ENCODE peak calls at places on chromosome 13, in four cellular contexts. One of them, this sample, is unnamed.

GRCh38 chr13:44972956-44973581 is 16.2 kb downstream of the NUFIP1 start:
- DNase-seq in A549: peak
- DNase-seq in K562: peak
- DNase-seq in GM12878: no peak
- DNase-seq in this sample: peak

GRCh38 chr13:74444877-74445479 is 310.8 kb upstream of the KLF12 start:
- DNase-seq in A549: no peak
- DNase-seq in K562: no peak
- DNase-seq in GM12878: no peak
- DNase-seq in this sample: no peak

GRCh38 chr13:76048675-76049396 is 412.7 kb downstream of the LMO7 start:
- DNase-seq in A549: no peak
- DNase-seq in K562: no peak
- DNase-seq in GM12878: no peak
- DNase-seq in this sample: no peak

GRCh38 chr13:34257980-34258379 is 440.0 kb downstream of the RFC3 start:
- DNase-seq in A549: no peak
- DNase-seq in K562: no peak
- DNase-seq in GM12878: no peak
- DNase-seq in this sample: no peak

GRCh38 chr13:104750377-104750776 is 1684.2 kb upstream of the SLC10A2 start:
- DNase-seq in A549: no peak
- DNase-seq in K562: no peak
- DNase-seq in GM12878: no peak
- DNase-seq in this sample: no peak

GRCh38 chr13:91813255-91813654 is 414.8 kb downstream of the GPC5 start:
- DNase-seq in A549: no peak
- DNase-seq in K562: peak
- DNase-seq in GM12878: no peak
- DNase-seq in this sample: no peak

GRCh38 chr13:85970727-85971126 is 171.5 kb upstream of the SLITRK6 start:
- DNase-seq in A549: no peak
- DNase-seq in K562: no peak
- DNase-seq in GM12878: no peak
- DNase-seq in this sample: no peak

GRCh38 chr13:51453959-51454703 is 1.3 kb upstream of the INTS6 start:
- DNase-seq in A549: peak
- DNase-seq in K562: peak
- DNase-seq in GM12878: no peak
- DNase-seq in this sample: no peak

GRCh38 chr13:29490561-29490960 is 104.9 kb downstream of the SLC7A1 start:
- DNase-seq in A549: no peak
- DNase-seq in K562: no peak
- DNase-seq in GM12878: no peak
- DNase-seq in this sample: no peak

GRCh38 chr13:68439821-68440220 is 1209.7 kb upstream of the PCDH9 start:
- DNase-seq in A549: peak
- DNase-seq in K562: no peak
- DNase-seq in GM12878: no peak
- DNase-seq in this sample: no peak

GRCh38 chr13:83232626-83233025 is 649.6 kb downstream of the SLITRK1 start:
- DNase-seq in A549: no peak
- DNase-seq in K562: no peak
- DNase-seq in GM12878: no peak
- DNase-seq in this sample: no peak

GRCh38 chr13:50052478-50052877 is 37.2 kb downstream of the KCNRG start:
- DNase-seq in A549: no peak
- DNase-seq in K562: no peak
- DNase-seq in GM12878: no peak
- DNase-seq in this sample: no peak

GRCh38 chr13:45492538-45492937 is 27.8 kb downstream of the COG3 start:
- DNase-seq in A549: no peak
- DNase-seq in K562: no peak
- DNase-seq in GM12878: no peak
- DNase-seq in this sample: no peak

GRCh38 chr13:21674271-21675009 is 3.6 kb downstream of the FGF9 start:
- DNase-seq in A549: no peak
- DNase-seq in K562: peak
- DNase-seq in GM12878: no peak
- DNase-seq in this sample: no peak

DNA sequence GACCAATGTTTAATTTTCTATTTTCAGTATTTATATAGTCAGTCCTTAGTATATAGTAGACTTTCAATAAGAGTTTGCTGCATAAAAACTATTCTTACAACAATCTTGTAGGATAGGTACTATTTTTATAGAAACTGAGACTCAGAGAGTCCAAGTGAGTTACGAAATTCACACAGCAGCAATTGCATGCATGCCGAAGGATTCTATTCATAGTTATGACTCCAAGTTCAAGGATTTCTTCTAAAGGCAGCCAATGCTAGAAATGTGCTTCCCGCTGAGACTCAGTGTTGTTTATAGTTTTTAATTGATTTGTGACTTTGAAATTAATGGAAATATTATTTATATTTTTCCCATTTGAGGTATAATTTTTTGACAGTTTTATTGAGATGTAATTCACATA is 62.7 kb upstream of the CSNK1A1L start:
- DNase-seq in A549: no peak
- DNase-seq in K562: no peak
- DNase-seq in GM12878: no peak
- DNase-seq in this sample: no peak
- TF ChIP-seq POLR2AphosphoS2 in A549: no peak
- TF ChIP-seq POLR2AphosphoS2 in K562: no peak
- TF ChIP-seq POLR2AphosphoS2 in GM12878: no peak
- TF ChIP-seq POLR2AphosphoS2 in this sample: no peak

DNA sequence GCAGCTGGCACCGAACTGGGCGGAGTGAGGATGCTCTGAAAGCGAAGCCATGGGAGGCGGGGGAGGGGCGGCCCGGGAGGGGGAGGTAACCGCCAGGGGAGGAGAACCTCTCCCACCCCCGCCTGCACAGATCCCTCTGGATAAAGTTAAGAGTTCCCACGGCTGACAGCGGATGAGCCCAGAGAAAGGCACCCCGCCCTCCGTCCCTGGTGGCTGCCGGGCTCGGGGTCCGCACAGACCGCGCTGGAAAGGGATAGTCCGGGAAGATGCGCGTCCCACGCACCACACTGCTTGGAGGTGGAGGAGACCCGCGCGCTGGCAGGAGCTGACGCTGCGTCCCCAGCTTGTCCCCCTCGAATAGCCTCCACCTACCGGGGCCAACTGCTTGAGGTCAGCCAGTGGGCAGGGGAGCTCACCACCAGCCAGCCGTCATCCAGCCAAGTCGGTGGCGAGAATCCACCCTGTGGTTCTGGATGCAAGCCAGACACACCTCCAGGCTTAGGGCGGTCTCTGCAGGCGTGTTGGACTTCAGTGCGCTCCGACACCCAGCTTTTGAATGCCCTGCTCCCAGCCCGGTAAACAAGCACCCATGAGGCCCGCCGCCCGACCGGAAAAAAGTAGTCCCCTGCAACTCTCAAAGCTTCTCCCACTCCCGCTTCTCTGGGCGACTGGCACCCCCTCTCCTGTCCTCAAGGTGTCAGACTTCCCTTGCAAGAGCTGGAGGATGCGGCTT is at the start of gene TRPC4:
- DNase-seq in A549: peak
- DNase-seq in K562: peak
- DNase-seq in GM12878: no peak
- DNase-seq in this sample: peak
- TF ChIP-seq JUNB in A549: no peak
- TF ChIP-seq JUNB in K562: no peak
- TF ChIP-seq JUNB in GM12878: no peak
- TF ChIP-seq JUNB in this sample: no peak

GRCh38 chr13:56902276-56902675 is 238.4 kb upstream of the PRR20A start:
- DNase-seq in A549: no peak
- DNase-seq in K562: no peak
- DNase-seq in GM12878: no peak
- DNase-seq in this sample: no peak
- TF ChIP-seq POLR2AphosphoS2 in A549: no peak
- TF ChIP-seq POLR2AphosphoS2 in K562: no peak
- TF ChIP-seq POLR2AphosphoS2 in GM12878: no peak
- TF ChIP-seq POLR2AphosphoS2 in this sample: no peak

DNA sequence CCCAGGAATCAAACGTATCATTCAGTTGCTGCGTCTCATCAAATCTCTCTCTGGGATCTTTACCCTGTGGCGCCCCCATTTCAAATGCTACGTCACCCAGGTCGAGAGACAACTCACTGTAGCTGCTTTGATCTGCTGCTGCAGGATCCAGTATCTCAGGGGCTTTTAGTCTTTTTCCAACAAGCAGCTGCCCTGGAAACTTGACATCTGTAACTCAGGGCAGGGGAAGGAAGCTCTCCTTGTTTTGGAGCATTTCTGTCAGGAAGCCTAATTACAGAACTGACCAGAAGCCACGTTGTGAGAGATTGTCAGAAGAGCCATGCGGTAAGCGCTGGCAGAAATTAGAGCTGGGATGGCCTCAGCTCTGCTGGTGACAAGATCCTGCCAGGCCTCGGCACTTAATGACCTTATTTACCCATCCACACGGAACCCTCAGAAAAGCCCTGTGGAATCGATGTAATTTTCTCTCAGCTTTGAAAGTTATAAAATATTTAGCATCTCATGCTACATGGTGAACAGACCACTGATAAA is 140.5 kb downstream of the STK24 start:
- DNase-seq in A549: no peak
- DNase-seq in K562: no peak
- DNase-seq in GM12878: no peak
- DNase-seq in this sample: no peak
- TF ChIP-seq JUNB in A549: no peak
- TF ChIP-seq JUNB in K562: no peak
- TF ChIP-seq JUNB in GM12878: no peak
- TF ChIP-seq JUNB in this sample: no peak

GRCh38 chr13:48415516-48415915 is 2.6 kb upstream of the LPAR6 start:
- DNase-seq in A549: no peak
- DNase-seq in K562: no peak
- DNase-seq in GM12878: no peak
- DNase-seq in this sample: no peak
- TF ChIP-seq POLR2AphosphoS2 in A549: no peak
- TF ChIP-seq POLR2AphosphoS2 in K562: no peak
- TF ChIP-seq POLR2AphosphoS2 in GM12878: no peak
- TF ChIP-seq POLR2AphosphoS2 in this sample: no peak

GRCh38 chr13:113553541-113554332 is 30.8 kb upstream of the TFDP1 start:
- DNase-seq in A549: no peak
- DNase-seq in K562: no peak
- DNase-seq in GM12878: no peak
- DNase-seq in this sample: no peak
- TF ChIP-seq JUNB in A549: no peak
- TF ChIP-seq JUNB in K562: no peak
- TF ChIP-seq JUNB in GM12878: no peak
- TF ChIP-seq JUNB in this sample: no peak

DNA sequence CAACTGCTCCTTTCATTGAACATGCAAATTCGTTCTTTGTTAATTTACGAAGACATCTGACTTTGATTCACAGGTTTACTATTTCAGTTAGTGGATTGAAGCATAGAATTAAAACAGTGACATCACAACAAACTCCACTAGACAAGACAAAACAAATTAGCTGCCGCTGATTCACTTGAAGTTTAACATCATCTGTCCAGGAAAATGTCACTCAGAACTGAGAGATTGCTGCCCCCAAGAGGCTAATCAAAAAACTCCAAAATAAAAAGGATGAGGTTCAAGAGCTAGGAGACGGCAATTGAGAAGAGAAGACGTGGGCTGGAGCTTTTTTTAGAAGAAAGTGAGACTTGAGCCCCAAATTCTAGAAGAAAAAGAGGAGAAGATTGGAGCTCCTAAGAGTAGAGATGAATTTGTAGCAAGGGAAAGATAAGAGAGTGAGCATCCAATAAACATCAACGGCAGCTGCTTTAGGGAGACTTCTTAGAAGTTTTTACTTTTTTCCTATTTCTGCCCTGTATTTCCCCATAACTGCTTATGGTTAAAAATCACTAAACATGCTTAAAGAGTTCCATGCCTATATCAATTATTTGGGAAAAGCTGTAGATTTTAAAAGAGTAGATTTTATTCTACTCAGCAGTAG is 40.8 kb upstream of the TPP2 start:
- DNase-seq in A549: peak
- DNase-seq in K562: peak
- DNase-seq in GM12878: no peak
- DNase-seq in this sample: peak
- TF ChIP-seq POLR2AphosphoS2 in A549: no peak
- TF ChIP-seq POLR2AphosphoS2 in K562: no peak
- TF ChIP-seq POLR2AphosphoS2 in GM12878: no peak
- TF ChIP-seq POLR2AphosphoS2 in this sample: no peak

GRCh38 chr13:79867248-79867647 is 386.3 kb downstream of the NDFIP2 start:
- DNase-seq in A549: no peak
- DNase-seq in K562: no peak
- DNase-seq in GM12878: no peak
- DNase-seq in this sample: no peak

GRCh38 chr13:79870766-79871165 is 389.8 kb downstream of the NDFIP2 start:
- DNase-seq in A549: no peak
- DNase-seq in K562: no peak
- DNase-seq in GM12878: no peak
- DNase-seq in this sample: no peak

GRCh38 chr13:79871594-79871993 is 390.6 kb downstream of the NDFIP2 start:
- DNase-seq in A549: no peak
- DNase-seq in K562: no peak
- DNase-seq in GM12878: no peak
- DNase-seq in this sample: no peak

GRCh38 chr13:79869326-79869725 is 388.4 kb downstream of the NDFIP2 start:
- DNase-seq in A549: peak
- DNase-seq in K562: no peak
- DNase-seq in GM12878: no peak
- DNase-seq in this sample: peak

DNA sequence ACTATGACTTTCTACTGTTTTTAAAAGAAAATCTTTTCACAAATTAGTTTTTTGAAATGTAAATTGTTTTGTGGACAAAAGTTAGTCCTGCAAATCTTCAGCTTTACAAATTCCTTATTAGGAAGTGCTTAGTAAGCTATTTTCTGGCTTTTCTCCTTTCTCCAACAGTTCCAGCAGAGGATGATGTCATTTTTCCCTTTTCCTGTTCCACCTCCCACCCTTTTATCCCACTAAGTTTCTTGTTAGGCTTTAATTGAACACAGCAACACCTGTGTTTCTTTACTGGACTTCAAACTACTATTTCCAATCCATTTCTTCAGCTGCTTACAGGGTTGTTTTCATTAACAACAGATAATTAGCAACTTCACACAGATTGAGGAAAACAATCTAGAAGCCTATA is 389.2 kb downstream of the NDFIP2 start:
- DNase-seq in A549: no peak
- DNase-seq in K562: no peak
- DNase-seq in GM12878: no peak
- DNase-seq in this sample: no peak
- TF ChIP-seq JUNB in A549: no peak
- TF ChIP-seq JUNB in K562: no peak
- TF ChIP-seq JUNB in GM12878: no peak
- TF ChIP-seq JUNB in this sample: no peak

This sample was measured in HepG2.